ENCODE peak calls at places on chromosomes 11 and 22, in ten cellular contexts. One of them, this sample, is unnamed.
A peak's percentile ranks its signal among the peaks of the same experiment; 100 is the strongest.

GRCh38 chr22:24391836-24392217 is 35.6 kb upstream of the ADORA2A start:
- DNase-seq in endothelial cell of umbilical vein: peak; percentile 60
- DNase-seq in GM23338: no peak
- DNase-seq in prostate gland: no peak
- DNase-seq in SK-N-SH: peak; percentile 50
- DNase-seq in stomach: no peak
- DNase-seq in H1: no peak
- DNase-seq in HCT116: no peak
- DNase-seq in breast epithelium: no peak
- DNase-seq in spleen: no peak
- DNase-seq in this sample: no peak

GRCh38 chr11:17162376-17162775 is 45.4 kb downstream of the PIK3C2A start:
- DNase-seq in endothelial cell of umbilical vein: no peak
- DNase-seq in GM23338: no peak
- DNase-seq in prostate gland: no peak
- DNase-seq in SK-N-SH: no peak
- DNase-seq in stomach: no peak
- DNase-seq in H1: no peak
- DNase-seq in HCT116: no peak
- DNase-seq in breast epithelium: no peak
- DNase-seq in spleen: no peak
- DNase-seq in this sample: no peak

GRCh38 chr11:64355078-64355940 is 3.7 kb upstream of the RPS6KA4 start:
- DNase-seq in endothelial cell of umbilical vein: peak; percentile 87
- DNase-seq in GM23338: peak; percentile 91
- DNase-seq in prostate gland: peak; percentile 73
- DNase-seq in SK-N-SH: peak; percentile 89
- DNase-seq in stomach: peak; percentile 85
- DNase-seq in H1: peak; percentile 77
- DNase-seq in HCT116: peak; percentile 60
- DNase-seq in breast epithelium: peak; percentile 50
- DNase-seq in spleen: peak; percentile 92
- DNase-seq in this sample: no peak

GRCh38 chr11:22807855-22808558 is 21.6 kb downstream of the SVIP start:
- DNase-seq in endothelial cell of umbilical vein: peak; percentile 89
- DNase-seq in GM23338: no peak
- DNase-seq in prostate gland: no peak
- DNase-seq in SK-N-SH: no peak
- DNase-seq in stomach: no peak
- DNase-seq in H1: no peak
- DNase-seq in HCT116: no peak
- DNase-seq in breast epithelium: no peak
- DNase-seq in spleen: no peak
- DNase-seq in this sample: no peak

GRCh38 chr11:15818132-15818842 is 538.1 kb downstream of the SOX6 start:
- DNase-seq in endothelial cell of umbilical vein: no peak
- DNase-seq in GM23338: no peak
- DNase-seq in prostate gland: peak; percentile 16
- DNase-seq in SK-N-SH: no peak
- DNase-seq in stomach: no peak
- DNase-seq in H1: no peak
- DNase-seq in HCT116: no peak
- DNase-seq in breast epithelium: peak; percentile 32
- DNase-seq in spleen: no peak
- DNase-seq in this sample: no peak

GRCh38 chr11:109329716-109330115 is 92.3 kb upstream of the C11orf87 start:
- DNase-seq in endothelial cell of umbilical vein: no peak
- DNase-seq in GM23338: no peak
- DNase-seq in prostate gland: no peak
- DNase-seq in SK-N-SH: no peak
- DNase-seq in stomach: no peak
- DNase-seq in H1: no peak
- DNase-seq in HCT116: no peak
- DNase-seq in breast epithelium: no peak
- DNase-seq in spleen: no peak
- DNase-seq in this sample: no peak

GRCh38 chr11:44766112-44766971 is 39.6 kb downstream of the TSPAN18 start:
- DNase-seq in endothelial cell of umbilical vein: peak; percentile 92
- DNase-seq in GM23338: peak; percentile 46
- DNase-seq in prostate gland: no peak
- DNase-seq in SK-N-SH: peak; percentile 76
- DNase-seq in stomach: peak; percentile 50
- DNase-seq in H1: no peak
- DNase-seq in HCT116: no peak
- DNase-seq in breast epithelium: no peak
- DNase-seq in spleen: no peak
- DNase-seq in this sample: no peak

GRCh38 chr11:86245369-86246292 is 1.1 kb downstream of the EED start:
- DNase-seq in endothelial cell of umbilical vein: peak; percentile 37
- DNase-seq in GM23338: peak; percentile 63
- DNase-seq in prostate gland: no peak
- DNase-seq in SK-N-SH: peak; percentile 13
- DNase-seq in stomach: no peak
- DNase-seq in H1: no peak
- DNase-seq in HCT116: no peak
- DNase-seq in breast epithelium: no peak
- DNase-seq in spleen: peak; percentile 79
- DNase-seq in this sample: no peak

GRCh38 chr11:86193297-86194095 is 51.1 kb upstream of the EED start:
- DNase-seq in endothelial cell of umbilical vein: peak; percentile 84
- DNase-seq in GM23338: peak; percentile 94
- DNase-seq in prostate gland: peak; percentile 56
- DNase-seq in SK-N-SH: peak; percentile 72
- DNase-seq in stomach: peak; percentile 56
- DNase-seq in H1: peak; percentile 33
- DNase-seq in HCT116: peak; percentile 86
- DNase-seq in breast epithelium: peak; percentile 57
- DNase-seq in spleen: peak; percentile 85
- DNase-seq in this sample: peak; percentile 86

DNA sequence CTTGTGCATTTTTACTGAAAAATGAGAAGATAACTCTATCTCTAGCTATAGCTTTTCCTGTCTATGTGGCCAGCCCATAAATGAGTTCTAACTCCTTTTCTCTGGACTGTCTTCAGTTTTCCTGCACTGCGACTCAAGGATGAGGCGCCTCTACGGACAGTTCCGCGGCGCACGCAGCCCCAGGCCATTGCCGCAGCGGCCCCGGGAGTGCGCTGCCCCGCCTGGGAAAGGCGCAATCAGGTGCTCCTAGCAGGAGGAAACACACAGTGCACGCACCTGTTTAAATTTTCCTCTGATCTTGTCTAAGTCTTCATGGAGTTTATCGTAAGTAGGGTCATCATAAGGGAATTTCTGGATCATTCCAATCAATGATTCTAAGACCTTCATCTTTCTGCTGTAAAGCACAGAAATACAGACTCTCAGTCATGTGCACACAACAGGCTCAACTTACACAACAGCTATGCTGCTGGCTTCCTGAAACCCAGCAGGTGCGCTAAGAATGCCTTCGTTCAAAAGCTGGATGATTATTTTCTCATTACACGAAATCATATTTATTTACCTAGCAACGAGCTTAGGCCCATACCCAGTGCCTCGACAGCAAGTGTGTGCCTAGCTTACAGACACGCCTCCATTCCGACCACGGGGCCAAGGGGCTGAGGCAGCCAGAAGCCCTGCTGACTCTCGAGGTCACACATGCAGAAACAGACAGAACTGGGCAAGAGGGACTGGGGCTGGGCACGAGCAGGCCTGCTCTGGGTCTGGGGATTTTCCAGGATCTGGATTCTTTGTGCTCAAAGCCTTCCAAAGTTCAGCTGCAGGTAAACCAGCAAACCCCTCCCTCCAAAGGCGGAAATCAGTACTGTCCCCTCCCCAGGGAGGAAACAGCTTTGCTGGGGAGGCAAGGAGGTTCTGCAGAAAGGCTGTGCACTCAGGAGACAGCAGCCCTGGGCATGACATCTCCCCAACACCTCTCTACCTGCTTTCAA is 7.2 kb downstream of the LTO1 start:
- DNase-seq in endothelial cell of umbilical vein: no peak
- DNase-seq in GM23338: no peak
- DNase-seq in prostate gland: no peak
- DNase-seq in SK-N-SH: peak; percentile 11
- DNase-seq in stomach: no peak
- DNase-seq in H1: no peak
- DNase-seq in HCT116: no peak
- DNase-seq in breast epithelium: no peak
- DNase-seq in spleen: peak; percentile 66
- DNase-seq in this sample: no peak
- H3K27ac ChIP-seq in endothelial cell of umbilical vein: no peak overlapping the region
- H3K27ac ChIP-seq in GM23338: no peak overlapping the region
- H3K27ac ChIP-seq in prostate gland: peak overlapping the region; percentile 41
- H3K27ac ChIP-seq in SK-N-SH: no peak overlapping the region
- H3K27ac ChIP-seq in stomach: no peak overlapping the region
- H3K27ac ChIP-seq in H1: no peak overlapping the region
- H3K27ac ChIP-seq in HCT116: no peak overlapping the region
- H3K27ac ChIP-seq in breast epithelium: no peak overlapping the region
- H3K27ac ChIP-seq in spleen: no peak overlapping the region
- H3K27ac ChIP-seq in this sample: peak overlapping the region; percentile 37

GRCh38 chr11:35943761-35944502 is at the start of gene LDLRAD3:
- DNase-seq in endothelial cell of umbilical vein: peak; percentile 72
- DNase-seq in GM23338: peak; percentile 85
- DNase-seq in prostate gland: peak; percentile 75
- DNase-seq in SK-N-SH: peak; percentile 94
- DNase-seq in stomach: peak; percentile 70
- DNase-seq in H1: peak; percentile 23
- DNase-seq in HCT116: peak; percentile 37
- DNase-seq in breast epithelium: peak; percentile 53
- DNase-seq in spleen: peak; percentile 90
- DNase-seq in this sample: no peak
- TF ChIP-seq POLR2AphosphoS5 in endothelial cell of umbilical vein: peak; percentile 76
- TF ChIP-seq POLR2AphosphoS5 in GM23338: peak; percentile 57
- TF ChIP-seq POLR2AphosphoS5 in prostate gland: peak; percentile 5
- TF ChIP-seq POLR2AphosphoS5 in SK-N-SH: peak; percentile 69
- TF ChIP-seq POLR2AphosphoS5 in stomach: no peak
- TF ChIP-seq POLR2AphosphoS5 in H1: peak; percentile 50
- TF ChIP-seq POLR2AphosphoS5 in HCT116: peak; percentile 68
- TF ChIP-seq POLR2AphosphoS5 in breast epithelium: peak; percentile 17
- TF ChIP-seq POLR2AphosphoS5 in spleen: peak; percentile 66
- TF ChIP-seq POLR2AphosphoS5 in this sample: peak; percentile 67

GRCh38 chr22:50455201-50455600 is 19.6 kb downstream of the SBF1 start:
- DNase-seq in endothelial cell of umbilical vein: no peak
- DNase-seq in GM23338: no peak
- DNase-seq in prostate gland: no peak
- DNase-seq in SK-N-SH: no peak
- DNase-seq in stomach: no peak
- DNase-seq in H1: no peak
- DNase-seq in HCT116: no peak
- DNase-seq in breast epithelium: no peak
- DNase-seq in spleen: no peak
- DNase-seq in this sample: no peak

GRCh38 chr22:50459016-50459415 is 15.8 kb downstream of the SBF1 start:
- DNase-seq in endothelial cell of umbilical vein: no peak
- DNase-seq in GM23338: no peak
- DNase-seq in prostate gland: no peak
- DNase-seq in SK-N-SH: no peak
- DNase-seq in stomach: no peak
- DNase-seq in H1: no peak
- DNase-seq in HCT116: no peak
- DNase-seq in breast epithelium: no peak
- DNase-seq in spleen: no peak
- DNase-seq in this sample: no peak

GRCh38 chr22:50454556-50455075 is 20.2 kb downstream of the SBF1 start:
- DNase-seq in endothelial cell of umbilical vein: no peak
- DNase-seq in GM23338: no peak
- DNase-seq in prostate gland: no peak
- DNase-seq in SK-N-SH: no peak
- DNase-seq in stomach: no peak
- DNase-seq in H1: no peak
- DNase-seq in HCT116: no peak
- DNase-seq in breast epithelium: no peak
- DNase-seq in spleen: no peak
- DNase-seq in this sample: no peak

GRCh38 chr22:50456026-50456425 is 18.8 kb downstream of the SBF1 start:
- DNase-seq in endothelial cell of umbilical vein: no peak
- DNase-seq in GM23338: no peak
- DNase-seq in prostate gland: no peak
- DNase-seq in SK-N-SH: no peak
- DNase-seq in stomach: no peak
- DNase-seq in H1: no peak
- DNase-seq in HCT116: no peak
- DNase-seq in breast epithelium: no peak
- DNase-seq in spleen: no peak
- DNase-seq in this sample: no peak

GRCh38 chr22:50456466-50457234 is 18.2 kb downstream of the SBF1 start:
- DNase-seq in endothelial cell of umbilical vein: no peak
- DNase-seq in GM23338: peak; percentile 62
- DNase-seq in prostate gland: no peak
- DNase-seq in SK-N-SH: peak; percentile 69
- DNase-seq in stomach: no peak
- DNase-seq in H1: no peak
- DNase-seq in HCT116: no peak
- DNase-seq in breast epithelium: no peak
- DNase-seq in spleen: no peak
- DNase-seq in this sample: no peak
- H3K36me3 ChIP-seq in endothelial cell of umbilical vein: peaks cover 47% of the 10 kb centered on the region
- H3K36me3 ChIP-seq in GM23338: no peaks in the 10 kb centered on the region
- H3K36me3 ChIP-seq in prostate gland: peaks cover 47% of the 10 kb centered on the region
- H3K36me3 ChIP-seq in SK-N-SH: peaks cover 53% of the 10 kb centered on the region
- H3K36me3 ChIP-seq in stomach: peaks cover 78% of the 10 kb centered on the region
- H3K36me3 ChIP-seq in H1: peaks cover 29% of the 10 kb centered on the region
- H3K36me3 ChIP-seq in HCT116: peaks cover 22% of the 10 kb centered on the region
- H3K36me3 ChIP-seq in breast epithelium: peaks cover 20% of the 10 kb centered on the region
- H3K36me3 ChIP-seq in spleen: peaks cover 77% of the 10 kb centered on the region
- H3K36me3 ChIP-seq in this sample: peaks cover 39% of the 10 kb centered on the region

GRCh38 chr22:38070250-38070921 is 13.2 kb downstream of the PICK1 start:
- DNase-seq in endothelial cell of umbilical vein: no peak
- DNase-seq in GM23338: no peak
- DNase-seq in prostate gland: no peak
- DNase-seq in SK-N-SH: peak; percentile 1
- DNase-seq in stomach: no peak
- DNase-seq in H1: no peak
- DNase-seq in HCT116: no peak
- DNase-seq in breast epithelium: no peak
- DNase-seq in spleen: no peak
- DNase-seq in this sample: no peak

GRCh38 chr22:38067771-38068360 is 10.7 kb downstream of the PICK1 start:
- DNase-seq in endothelial cell of umbilical vein: no peak
- DNase-seq in GM23338: no peak
- DNase-seq in prostate gland: no peak
- DNase-seq in SK-N-SH: peak; percentile 1
- DNase-seq in stomach: no peak
- DNase-seq in H1: no peak
- DNase-seq in HCT116: no peak
- DNase-seq in breast epithelium: no peak
- DNase-seq in spleen: no peak
- DNase-seq in this sample: no peak

GRCh38 chr22:38071421-38072321 is 12.3 kb downstream of the SLC16A8 start:
- DNase-seq in endothelial cell of umbilical vein: no peak
- DNase-seq in GM23338: no peak
- DNase-seq in prostate gland: no peak
- DNase-seq in SK-N-SH: peak; percentile 1
- DNase-seq in stomach: no peak
- DNase-seq in H1: no peak
- DNase-seq in HCT116: no peak
- DNase-seq in breast epithelium: no peak
- DNase-seq in spleen: no peak
- DNase-seq in this sample: no peak

GRCh38 chr22:38068641-38069371 is 11.6 kb downstream of the PICK1 start:
- DNase-seq in endothelial cell of umbilical vein: no peak
- DNase-seq in GM23338: no peak
- DNase-seq in prostate gland: no peak
- DNase-seq in SK-N-SH: no peak
- DNase-seq in stomach: no peak
- DNase-seq in H1: no peak
- DNase-seq in HCT116: no peak
- DNase-seq in breast epithelium: no peak
- DNase-seq in spleen: no peak
- DNase-seq in this sample: no peak

GRCh38 chr22:38069372-38070249 is 12.4 kb downstream of the PICK1 start:
- DNase-seq in endothelial cell of umbilical vein: peak; percentile 25
- DNase-seq in GM23338: peak; percentile 58
- DNase-seq in prostate gland: peak; percentile 77
- DNase-seq in SK-N-SH: peak; percentile 55
- DNase-seq in stomach: no peak
- DNase-seq in H1: no peak
- DNase-seq in HCT116: no peak
- DNase-seq in breast epithelium: no peak
- DNase-seq in spleen: no peak
- DNase-seq in this sample: no peak
- H3K27ac ChIP-seq in endothelial cell of umbilical vein: no peak overlapping the region
- H3K27ac ChIP-seq in GM23338: no peak overlapping the region
- H3K27ac ChIP-seq in prostate gland: peak overlapping the region; percentile 80
- H3K27ac ChIP-seq in SK-N-SH: no peak overlapping the region
- H3K27ac ChIP-seq in stomach: peak overlapping the region; percentile 64
- H3K27ac ChIP-seq in H1: no peak overlapping the region
- H3K27ac ChIP-seq in HCT116: no peak overlapping the region
- H3K27ac ChIP-seq in breast epithelium: peak overlapping the region; percentile 43
- H3K27ac ChIP-seq in spleen: no peak overlapping the region
- H3K27ac ChIP-seq in this sample: no peak overlapping the region